ENCODE peak calls at places on chromosomes 12 and 14, in six cellular contexts. T is anterior cingulate cortex, J is D341Med, R is right atrium auricular region, F is NCI-H524, L is HTR-8/SVneo. C is an unnamed sample.

GRCh38 chr12:122947352-122947792 is 18.9 kb downstream of the ABCB9 start:
- DNase-seq in T (no peak), J (peak), R (peak), F (no peak), L (no peak), C (no peak)

GRCh38 chr12:116053479-116054195 is 223.9 kb downstream of the MED13L start:
- DNase-seq in T (no peak), J (no peak), R (peak), F (no peak), L (no peak), C (no peak)

GRCh38 chr12:96698965-96699364 is 208.1 kb upstream of the NEDD1 start:
- DNase-seq in T (no peak), J (no peak), R (no peak), F (no peak), L (no peak), C (no peak)

GRCh38 chr12:28574746-28575592 is 384.7 kb downstream of the CCDC91 start:
- DNase-seq in T (no peak), J (no peak), R (no peak), F (no peak), L (no peak), C (no peak)

GRCh38 chr14:58216544-58216943 is 16.6 kb downstream of the ACTR10 start:
- DNase-seq in T (no peak), J (peak), R (no peak), F (no peak), L (peak), C (no peak)

GRCh38 chr12:118136559-118137003 is 657 bp downstream of the PEBP1 start:
- DNase-seq in T (peak), J (peak), R (peak), F (peak), L (peak), C (peak)

GRCh38 chr14:53458368-53458814 is 305.3 kb upstream of the DDHD1 start:
- DNase-seq in T (no peak), J (no peak), R (no peak), F (no peak), L (peak), C (no peak)

GRCh38 chr14:98350213-98350612 is 921.8 kb downstream of the BCL11B start:
- DNase-seq in T (no peak), J (no peak), R (no peak), F (no peak), L (no peak), C (no peak)

GRCh38 chr12:49967042-49967776 is 5.5 kb downstream of the AQP5 start:
- DNase-seq in T (peak), J (peak), R (peak), F (peak), L (peak), C (peak)

GRCh38 chr12:62711626-62712305 is 223.2 kb downstream of the PPM1H start:
- DNase-seq in T (no peak), J (no peak), R (no peak), F (no peak), L (no peak), C (no peak)

GRCh38 chr14:74575936-74576335 is 36.1 kb downstream of the LTBP2 start:
- DNase-seq in T (no peak), J (no peak), R (no peak), F (no peak), L (no peak), C (no peak)

C was measured in SK-N-SH.